ENCODE peak calls at places on chromosomes 16 and 17, in five cellular contexts. X, P, S, D and B are unnamed samples.

GRCh38 chr17:82392209-82392920 is 20.8 kb downstream of the UTS2R start:
- DNase-seq in X (no peak), P (no peak), D (no peak), S (no peak), B (no peak)

GRCh38 chr17:82942166-82943130 is 102.6 kb upstream of the ZNF750 start:
- DNase-seq in P (no peak), X (peak; percentile 40), S (no peak), D (no peak), B (no peak)

GRCh38 chr17:50767030-50767429 is 288 bp downstream of the ANKRD40CL start:
- DNase-seq in X (no peak), P (no peak), D (peak; percentile 44), S (no peak), B (no peak)

GRCh38 chr17:29070795-29071194 is 27.9 kb downstream of the PIPOX start:
- DNase-seq in X (no peak), S (no peak), D (no peak), P (no peak), B (no peak)

GRCh38 chr16:78647019-78647418 is 547.6 kb downstream of the WWOX start:
- DNase-seq in X (no peak), D (no peak), S (no peak), P (no peak), B (no peak)

GRCh38 chr17:58176200-58176599 is 9.4 kb downstream of the OR4D2 start:
- DNase-seq in X (no peak), S (no peak), D (no peak), P (peak; percentile 31), B (no peak)

GRCh38 chr16:75593825-75594820 is 27.9 kb downstream of the GABARAPL2 start:
- DNase-seq in S (peak; percentile 7), D (no peak), X (peak; percentile 39), P (peak; percentile 84), B (peak; percentile 17)

GRCh38 chr17:58576679-58577367 is 62.4 kb upstream of the MTMR4 start:
- DNase-seq in X (no peak), D (no peak), P (no peak), S (no peak), B (peak; percentile 81)

GRCh38 chr17:58121925-58122324 is 26.3 kb upstream of the OR4D1 start:
- DNase-seq in P (peak; percentile 77), X (no peak), S (peak; percentile 62), D (no peak), B (peak; percentile 20)

GRCh38 chr16:5510819-5511370 is 413.3 kb upstream of the EEF2KMT start:
- DNase-seq in S (no peak), X (no peak), P (no peak), D (no peak), B (no peak)

GRCh38 chr17:39016193-39017153 is 49.3 kb upstream of the FBXO47 start:
- DNase-seq in X (no peak), D (no peak), P (no peak), S (no peak), B (no peak)

GRCh38 chr17:2453325-2453724 is 52.5 kb upstream of the MNT start:
- DNase-seq in S (no peak), X (no peak), D (no peak), P (no peak), B (no peak)

GRCh38 chr17:16002708-16003265 is 3.2 kb downstream of the TTC19 start:
- DNase-seq in S (no peak), D (no peak), P (peak; percentile 30), X (no peak), B (no peak)

GRCh38 chr16:5377280-5377898 is 279.8 kb upstream of the EEF2KMT start:
- DNase-seq in X (no peak), S (no peak), D (no peak), P (no peak), B (no peak)

GRCh38 chr17:75004371-75004770 is 8.1 kb upstream of the MRPL58 start:
- DNase-seq in D (no peak), X (no peak), P (no peak), S (no peak), B (no peak)

GRCh38 chr17:77466140-77466539 is 325.4 kb downstream of the SEC14L1 start:
- DNase-seq in X (no peak), S (no peak), P (no peak), D (no peak), B (no peak)

GRCh38 chr17:74987909-74988711 is 678 bp downstream of the CDR2L start:
- DNase-seq in S (no peak), P (peak; percentile 60), X (peak; percentile 92), D (peak; percentile 79), B (peak; percentile 73)

GRCh38 chr17:64982139-64982802 is 63.0 kb upstream of the LRRC37A3 start:
- DNase-seq in D (no peak), X (no peak), P (peak; percentile 33), S (no peak), B (no peak)

GRCh38 chr17:38852771-38853291 is 690 bp downstream of the RPL23 start:
- DNase-seq in P (no peak), D (no peak), S (no peak), X (no peak), B (no peak)

GRCh38 chr16:66477028-66477515 is 50.0 kb downstream of the BEAN1 start:
- DNase-seq in P (no peak), D (no peak), S (no peak), X (no peak), B (no peak)

GRCh38 chr17:77118251-77118928 is 22.4 kb upstream of the SEC14L1 start:
- DNase-seq in S (no peak), D (no peak), X (no peak), P (no peak), B (no peak)

GRCh38 chr16:66695935-66696668 is 441 bp downstream of the CMTM4 start:
- DNase-seq in P (peak; percentile 35), X (peak; percentile 69), S (peak; percentile 36), D (peak; percentile 80), B (peak; percentile 65)

GRCh38 chr17:1083451-1084187 is 86.7 kb downstream of the TIMM22 start:
- DNase-seq in S (no peak), D (no peak), P (no peak), X (no peak), B (no peak)

GRCh38 chr17:40065041-40065770 is 2.4 kb downstream of the THRA start:
- DNase-seq in X (no peak), S (no peak), P (no peak), D (no peak), B (no peak)

GRCh38 chr17:40535924-40536717 is 29.2 kb downstream of the CCR7 start:
- DNase-seq in X (peak; percentile 79), D (no peak), P (no peak), S (no peak), B (no peak)

GRCh38 chr17:72539981-72540897 is 419.4 kb downstream of the SOX9 start:
- DNase-seq in P (peak; percentile 90), D (peak; percentile 81), X (peak; percentile 80), S (peak; percentile 86), B (peak; percentile 67)

GRCh38 chr17:34464812-34465211 is 101.8 kb upstream of the CCL1 start:
- DNase-seq in S (no peak), X (no peak), P (no peak), D (no peak), B (no peak)

GRCh38 chr16:11149011-11149616 is 106.9 kb downstream of the SOCS1 start:
- DNase-seq in X (no peak), P (no peak), D (no peak), S (no peak), B (no peak)

GRCh38 chr17:46163929-46164594 is 29.2 kb downstream of the KANSL1 start:
- DNase-seq in D (no peak), S (no peak), P (no peak), X (no peak), B (no peak)

GRCh38 chr17:46166692-46167249 is 26.5 kb downstream of the KANSL1 start:
- DNase-seq in D (no peak), X (no peak), S (no peak), P (no peak), B (no peak)

GRCh38 chr17:46160169-46160568 is 33.1 kb downstream of the KANSL1 start:
- DNase-seq in D (no peak), P (no peak), S (no peak), X (no peak), B (no peak)

GRCh38 chr17:46162871-46163270 is 30.4 kb downstream of the KANSL1 start:
- DNase-seq in S (no peak), P (no peak), X (no peak), D (no peak), B (no peak)

GRCh38 chr17:46163316-46163715 is 29.9 kb downstream of the KANSL1 start:
- DNase-seq in D (no peak), S (no peak), P (no peak), X (no peak), B (peak; percentile 36)
- H3K4me1 ChIP-seq in D (peaks cover 20% of the 10 kb centered on the region), S (peaks cover 69% of the 10 kb centered on the region), P (peaks cover 11% of the 10 kb centered on the region), X (peaks cover 94% of the 10 kb centered on the region), B (peaks cover 29% of the 10 kb centered on the region)

GRCh38 chr17:56909742-56910508 is 3.9 kb downstream of the TRIM25 start:
- DNase-seq in P (no peak), D (peak; percentile 61), S (no peak), X (no peak), B (no peak)
- H3K27ac ChIP-seq in P (no peak overlapping the region), D (peak overlapping the region; percentile 2), S (no peak overlapping the region), X (peak overlapping the region; percentile 17), B (no peak overlapping the region)

GRCh38 chr17:13953871-13954270 is 115.4 kb upstream of the COX10 start:
- DNase-seq in X (no peak), P (no peak), S (no peak), D (no peak), B (no peak)
- H3K4me3 ChIP-seq in X (no peak overlapping the region), P (no peak overlapping the region), S (no peak overlapping the region), D (no peak overlapping the region), B (no peak overlapping the region)

DNA sequence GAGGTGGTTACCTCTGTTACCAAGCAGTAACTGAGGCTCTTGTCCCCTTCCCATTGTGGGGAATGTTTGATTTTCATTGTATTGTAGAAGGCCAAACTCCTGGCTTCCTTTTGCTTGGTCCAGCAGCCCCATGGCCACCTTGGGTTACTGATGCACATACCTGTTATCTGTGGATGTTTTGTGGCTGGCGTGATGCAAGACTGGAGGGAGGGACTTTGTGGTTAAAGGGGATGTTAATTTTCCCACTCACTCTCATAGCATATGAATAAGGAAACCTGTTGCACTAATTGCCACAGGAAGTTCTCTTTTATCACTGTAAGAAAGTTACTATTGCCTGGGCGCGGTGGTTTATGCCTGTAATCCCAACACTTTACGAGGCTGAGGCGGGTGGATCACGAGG is 168.6 kb upstream of the HS3ST4 start:
- DNase-seq in X (no peak), D (no peak), S (no peak), P (no peak), B (no peak)
- H3K4me1 ChIP-seq in X (no peaks in the 10 kb centered on the region), D (no peaks in the 10 kb centered on the region), S (no peaks in the 10 kb centered on the region), P (no peaks in the 10 kb centered on the region), B (no peaks in the 10 kb centered on the region)

DNA sequence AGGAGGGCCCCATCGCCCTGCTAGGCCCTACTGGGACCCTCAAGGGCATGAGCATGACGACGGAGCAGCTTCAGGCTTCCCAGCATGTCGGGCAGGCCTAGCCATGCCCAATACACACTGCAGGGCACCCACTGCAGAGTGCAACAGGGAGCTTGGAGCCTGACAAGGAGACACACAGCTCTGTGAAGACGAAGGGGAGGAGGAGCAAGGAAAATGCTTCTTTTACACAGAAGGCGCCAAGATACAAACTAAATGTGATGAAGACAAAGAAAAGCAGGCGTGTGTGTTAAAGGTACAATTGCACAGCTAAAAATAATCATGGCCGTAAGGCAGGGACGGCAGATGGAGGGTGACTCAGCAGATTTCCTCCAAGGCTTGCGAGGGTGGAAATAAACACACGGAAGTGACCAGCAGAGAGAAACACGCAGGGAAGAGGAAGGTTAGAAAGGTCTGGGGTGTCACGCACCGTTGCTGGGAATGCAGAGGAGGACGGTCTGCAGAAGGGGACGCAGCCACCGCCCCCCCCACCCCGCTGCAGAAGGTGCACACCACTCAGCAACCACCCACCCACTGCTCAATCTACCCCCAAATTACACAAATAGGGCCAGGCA is 108.5 kb downstream of the ZNF778 start:
- DNase-seq in D (peak; percentile 72), P (peak; percentile 60), X (peak; percentile 80), S (peak; percentile 66), B (peak; percentile 56)
- H3K27ac ChIP-seq in D (peak overlapping the region; percentile 5), P (peak overlapping the region; percentile 100), X (peak overlapping the region; percentile 10), S (peak overlapping the region; percentile 99), B (peak overlapping the region; percentile 53)